ENCODE peak calls at places on chromosome 3, in six cellular contexts. A is neural progenitor cell, H is left lung, Q is breast epithelium, N is dorsolateral prefrontal cortex, E is small intestine. X is an unnamed sample.

GRCh38 chr3:46612324-46612723 is at the start of gene FAM240A:
- DNase-seq in A (peak; percentile 45), H (no peak), Q (peak; percentile 69), N (peak; percentile 50), E (no peak), X (no peak)

GRCh38 chr3:140019946-140020345 is 85.0 kb downstream of the CLSTN2 start:
- DNase-seq in A (no peak), H (no peak), Q (no peak), N (no peak), E (no peak), X (no peak)

GRCh38 chr3:117898722-117899121 is 1135.9 kb downstream of the IGSF11 start:
- DNase-seq in A (peak; percentile 33), H (no peak), Q (no peak), N (no peak), E (peak; percentile 9), X (no peak)

GRCh38 chr3:161689699-161690098 is 193.1 kb downstream of the OTOL1 start:
- DNase-seq in A (no peak), H (no peak), Q (no peak), N (no peak), E (no peak), X (no peak)

GRCh38 chr3:71724584-71725278 is 471 bp downstream of the EIF4E3 start:
- DNase-seq in A (peak; percentile 63), H (peak; percentile 46), Q (no peak), N (no peak), E (peak; percentile 55), X (peak; percentile 78)

GRCh38 chr3:38479431-38480092 is 16.6 kb upstream of the EXOG start:
- DNase-seq in A (peak; percentile 71), H (peak; percentile 50), Q (peak; percentile 37), N (peak; percentile 70), E (peak; percentile 72), X (no peak)

GRCh38 chr3:32743934-32744333 is 58.9 kb downstream of the CNOT10 start:
- DNase-seq in A (no peak), H (no peak), Q (no peak), N (no peak), E (peak; percentile 76), X (no peak)

GRCh38 chr3:156612906-156613305 is 58.0 kb upstream of the SSR3 start:
- DNase-seq in A (no peak), H (no peak), Q (no peak), N (no peak), E (no peak), X (no peak)

GRCh38 chr3:188594137-188594536 is 440.2 kb downstream of the LPP start:
- DNase-seq in A (peak; percentile 14), H (no peak), Q (peak; percentile 32), N (no peak), E (no peak), X (peak; percentile 76)

GRCh38 chr3:105938826-105939225 is 70.0 kb upstream of the CBLB start:
- DNase-seq in A (no peak), H (no peak), Q (no peak), N (no peak), E (no peak), X (no peak)

GRCh38 chr3:64687781-64688515 is at the start of gene ADAMTS9:
- DNase-seq in A (peak; percentile 92), H (peak; percentile 85), Q (peak; percentile 53), N (no peak), E (peak; percentile 52), X (peak; percentile 44)

GRCh38 chr3:11379238-11379823 is 107.1 kb downstream of the ATG7 start:
- DNase-seq in A (peak; percentile 47), H (no peak), Q (no peak), N (no peak), E (peak; percentile 58), X (no peak)

GRCh38 chr3:13596426-13597205 is 47.7 kb downstream of the FBLN2 start:
- DNase-seq in A (no peak), H (no peak), Q (no peak), N (no peak), E (no peak), X (no peak)

GRCh38 chr3:48194446-48195071 is 6.3 kb upstream of the CDC25A start:
- DNase-seq in A (peak; percentile 80), H (no peak), Q (peak; percentile 39), N (peak; percentile 61), E (peak; percentile 67), X (no peak)

GRCh38 chr3:186640473-186640818 is 247 bp downstream of the FETUB start:
- DNase-seq in A (peak; percentile 22), H (no peak), Q (peak; percentile 86), N (no peak), E (no peak), X (peak; percentile 67)

GRCh38 chr3:119673875-119674274 is 3.3 kb downstream of the COX17 start:
- DNase-seq in A (no peak), H (no peak), Q (no peak), N (no peak), E (no peak), X (no peak)

GRCh38 chr3:185781759-185782158 is 43.1 kb downstream of the IGF2BP2 start:
- DNase-seq in A (no peak), H (no peak), Q (no peak), N (no peak), E (no peak), X (no peak)

GRCh38 chr3:146142757-146143156 is 18.2 kb downstream of the PLOD2 start:
- DNase-seq in A (peak; percentile 33), H (no peak), Q (no peak), N (no peak), E (no peak), X (no peak)

GRCh38 chr3:133890972-133891644 is 4.6 kb downstream of the RAB6B start:
- DNase-seq in A (no peak), H (no peak), Q (no peak), N (no peak), E (no peak), X (no peak)

GRCh38 chr3:173009410-173009809 is 131.6 kb downstream of the SPATA16 start:
- DNase-seq in A (no peak), H (no peak), Q (no peak), N (no peak), E (no peak), X (no peak)

GRCh38 chr3:123440181-123440580 is 8.7 kb downstream of the ADCY5 start:
- DNase-seq in A (no peak), H (no peak), Q (no peak), N (peak; percentile 84), E (no peak), X (no peak)

GRCh38 chr3:141009496-141009895 is 41.7 kb upstream of the SPSB4 start:
- DNase-seq in A (no peak), H (no peak), Q (no peak), N (no peak), E (no peak), X (no peak)

GRCh38 chr3:172042136-172042535 is 2.8 kb downstream of the FNDC3B start:
- DNase-seq in A (no peak), H (no peak), Q (no peak), N (no peak), E (no peak), X (no peak)

GRCh38 chr3:112074616-112075497 is 11.3 kb upstream of the C3orf52 start:
- DNase-seq in A (no peak), H (peak; percentile 69), Q (no peak), N (no peak), E (peak; percentile 94), X (no peak)

GRCh38 chr3:37029111-37029510 is 35.8 kb downstream of the MLH1 start:
- DNase-seq in A (no peak), H (no peak), Q (no peak), N (no peak), E (no peak), X (no peak)

GRCh38 chr3:132787616-132788015 is 65.4 kb upstream of the NPHP3 start:
- DNase-seq in A (no peak), H (no peak), Q (no peak), N (no peak), E (no peak), X (no peak)

GRCh38 chr3:184593201-184593922 is 31.8 kb downstream of the EPHB3 start:
- DNase-seq in A (no peak), H (no peak), Q (no peak), N (no peak), E (no peak), X (no peak)

GRCh38 chr3:46049093-46049492 is 21.8 kb upstream of the XCR1 start:
- DNase-seq in A (no peak), H (no peak), Q (no peak), N (no peak), E (no peak), X (no peak)

GRCh38 chr3:126982125-126982521 is 792 bp upstream of the PLXNA1 start:
- DNase-seq in A (no peak), H (peak; percentile 60), Q (no peak), N (no peak), E (no peak), X (no peak)
- H3K4me3 ChIP-seq in A (peak overlapping the region; percentile 51), H (peak overlapping the region; percentile 47), Q (peak overlapping the region; percentile 28), N (peak overlapping the region; percentile 61), E (no peak overlapping the region), X (peak overlapping the region; percentile 64)

GRCh38 chr3:9387322-9387655 is 10.1 kb upstream of the SETD5 start:
- DNase-seq in A (no peak), H (no peak), Q (no peak), N (no peak), E (no peak), X (no peak)
- H3K27ac ChIP-seq in A (peak overlapping the region; percentile 21), H (no peak overlapping the region), Q (no peak overlapping the region), N (no peak overlapping the region), E (no peak overlapping the region), X (no peak overlapping the region)

GRCh38 chr3:125136515-125136914 is 76.0 kb downstream of the SLC12A8 start:
- DNase-seq in A (no peak), H (no peak), Q (no peak), N (no peak), E (no peak), X (no peak)
- H3K27me3 ChIP-seq in A (peaks cover 12% of the 10 kb centered on the region), H (no peaks in the 10 kb centered on the region), Q (no peaks in the 10 kb centered on the region), N (no peaks in the 10 kb centered on the region), E (no peaks in the 10 kb centered on the region), X (no peaks in the 10 kb centered on the region)

GRCh38 chr3:2283818-2284217 is 185.2 kb downstream of the CNTN4 start:
- DNase-seq in A (no peak), H (no peak), Q (no peak), N (no peak), E (no peak), X (no peak)
- H3K4me3 ChIP-seq in A (no peak overlapping the region), H (no peak overlapping the region), Q (no peak overlapping the region), N (no peak overlapping the region), E (no peak overlapping the region), X (no peak overlapping the region)

GRCh38 chr3:114402852-114403251 is 109.0 kb downstream of the TIGIT start:
- DNase-seq in A (no peak), H (no peak), Q (no peak), N (no peak), E (no peak), X (no peak)
- H3K27ac ChIP-seq in A (no peak overlapping the region), H (no peak overlapping the region), Q (no peak overlapping the region), N (no peak overlapping the region), E (no peak overlapping the region), X (no peak overlapping the region)

DNA sequence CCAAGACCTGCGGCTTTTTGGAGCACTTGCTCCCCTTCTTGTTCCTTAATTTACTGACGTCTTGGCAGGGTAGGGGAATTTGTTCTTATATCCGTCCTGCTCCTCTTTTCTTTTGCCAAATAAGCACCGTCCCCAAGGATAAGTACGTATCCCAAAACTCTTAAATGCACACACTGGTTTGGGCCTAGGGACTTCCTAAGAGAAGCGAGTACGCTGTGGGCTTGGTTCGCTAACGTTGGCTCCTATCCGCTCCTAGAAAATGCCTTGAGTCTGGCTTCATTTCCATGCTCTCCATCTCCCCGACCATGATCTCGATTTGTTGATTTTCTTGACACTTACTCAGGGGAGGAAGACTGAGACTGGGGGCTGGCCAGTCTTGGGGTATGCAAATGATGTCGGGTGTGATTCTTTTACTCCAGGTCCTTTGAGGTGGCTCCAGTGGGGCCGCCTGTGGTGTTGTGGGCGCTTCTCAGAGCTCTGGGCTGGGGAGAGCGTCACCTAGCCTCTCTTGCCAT is 1.3 kb downstream of the MYRIP start:
- DNase-seq in A (peak; percentile 15), H (no peak), Q (no peak), N (no peak), E (no peak), X (no peak)
- H3K27me3 ChIP-seq in A (peaks cover 69% of the 10 kb centered on the region), H (peaks cover 76% of the 10 kb centered on the region), Q (peaks cover 38% of the 10 kb centered on the region), N (no peaks in the 10 kb centered on the region), E (peaks cover 3% of the 10 kb centered on the region), X (peaks cover 19% of the 10 kb centered on the region)

X was measured in ascending aorta.